ENCODE peak calls at places on chromosome 15, in four cellular contexts. F is midbrain; Q is activated CD8-positive, alpha-beta memory T cell treated with anti-CD3 and anti-CD28 coated beads for 48 hours; L is HS-5. W is an unnamed sample.

GRCh38 chr15:55267401-55268053 is 22.1 kb downstream of the RAB27A start:
- DNase-seq in F (no peak), Q (no peak), L (no peak), W (no peak)

GRCh38 chr15:84822774-84823579 is 5.8 kb downstream of the ALPK3 start:
- DNase-seq in L (no peak), F (no peak), Q (no peak), W (no peak)

GRCh38 chr15:65066001-65066634 is 1.7 kb downstream of the RASL12 start:
- DNase-seq in L (no peak), Q (no peak), F (no peak), W (no peak)

GRCh38 chr15:47477253-47477652 is 240.1 kb upstream of the SEMA6D start:
- DNase-seq in Q (no peak), F (no peak), L (no peak), W (no peak)

GRCh38 chr15:39058371-39059131 is 493.9 kb upstream of the RASGRP1 start:
- DNase-seq in Q (no peak), F (no peak), L (no peak), W (no peak)

GRCh38 chr15:56869573-56869972 is 48.9 kb upstream of the TCF12 start:
- DNase-seq in Q (no peak), F (peak; percentile 62), L (no peak), W (no peak)

GRCh38 chr15:48112242-48112641 is 8.5 kb upstream of the SLC24A5 start:
- DNase-seq in Q (no peak), F (no peak), L (no peak), W (no peak)

GRCh38 chr15:76335851-76336253 is 721 bp upstream of the ISL2 start:
- DNase-seq in L (no peak), F (no peak), Q (no peak), W (no peak)

GRCh38 chr15:95875141-95875643 is 455.3 kb upstream of the NR2F2 start:
- DNase-seq in Q (no peak), L (no peak), F (no peak), W (no peak)

GRCh38 chr15:31367730-31368344 is 41.2 kb downstream of the KLF13 start:
- DNase-seq in F (no peak), L (no peak), Q (no peak), W (no peak)

GRCh38 chr15:89367485-89368451 is 33.1 kb upstream of the POLG start:
- DNase-seq in F (peak; percentile 82), Q (no peak), L (peak; percentile 64), W (no peak)

GRCh38 chr15:77071338-77072223 is 672 bp upstream of the TSPAN3 start:
- DNase-seq in Q (no peak), F (no peak), L (no peak), W (no peak)

GRCh38 chr15:31331389-31331788 is 4.8 kb downstream of the KLF13 start:
- DNase-seq in Q (no peak), L (no peak), F (no peak), W (no peak)

GRCh38 chr15:28103402-28103801 is 4.3 kb upstream of the OCA2 start:
- DNase-seq in L (no peak), Q (no peak), F (no peak), W (no peak)

GRCh38 chr15:55357774-55358173 is 38.8 kb downstream of the PIGB start:
- DNase-seq in F (no peak), L (peak; percentile 24), Q (no peak), W (no peak)

GRCh38 chr15:61038387-61038786 is 190.7 kb downstream of the RORA start:
- DNase-seq in L (no peak), Q (no peak), F (no peak), W (no peak)

GRCh38 chr15:62940755-62941361 is 101.7 kb upstream of the TPM1 start:
- DNase-seq in F (peak; percentile 79), Q (no peak), L (peak; percentile 74), W (peak; percentile 86)

GRCh38 chr15:43215961-43216360 is 4.9 kb downstream of the EPB42 start:
- DNase-seq in F (no peak), L (no peak), Q (no peak), W (no peak)

W was measured in kidney epithelial cell.